ENCODE peak calls at places on chromosome 6, in seven cellular contexts. Z is ovary; T is AML-193; I is stimulated activated CD4-positive, alpha-beta T cell treated with anti-CD3 and anti-CD28 coated beads, Interleukin-4, amount 100 ng/mL, for 1 hour; J is GM23248; D is activated effector memory CD4-positive, alpha-beta T cell treated with Interleukin-2 at 50 U/mL for 16 hours; G is NCI-H2081. K is an unnamed sample.

GRCh38 chr6:98833101-98834059 is 994 bp upstream of the POU3F2 start:
- DNase-seq in Z (peak), T (no peak), I (no peak), J (peak), D (no peak), G (peak), K (peak)

GRCh38 chr6:161128680-161129196 is 137.2 kb downstream of the MAP3K4 start:
- DNase-seq in Z (no peak), T (no peak), I (peak), J (peak), D (no peak), G (no peak), K (peak)

GRCh38 chr6:78810146-78810545 is 57.2 kb upstream of the IRAK1BP1 start:
- DNase-seq in Z (no peak), T (peak), I (no peak), J (peak), D (no peak), G (peak), K (peak)

GRCh38 chr6:51753635-51754034 is 333.8 kb downstream of the PKHD1 start:
- DNase-seq in Z (no peak), T (peak), I (no peak), J (no peak), D (no peak), G (peak), K (peak)

GRCh38 chr6:39050453-39051112 is 2.0 kb downstream of the GLP1R start:
- DNase-seq in Z (no peak), T (peak), I (no peak), J (no peak), D (no peak), G (no peak), K (no peak)

GRCh38 chr6:41846666-41847237 is 48.4 kb downstream of the USP49 start:
- DNase-seq in Z (no peak), T (peak), I (peak), J (peak), D (peak), G (peak), K (peak)

GRCh38 chr6:22926613-22927348 is 357.4 kb downstream of the HDGFL1 start:
- DNase-seq in Z (no peak), T (no peak), I (no peak), J (no peak), D (no peak), G (no peak), K (no peak)

GRCh38 chr6:35359744-35360348 is 17.5 kb downstream of the PPARD start:
- DNase-seq in Z (peak), T (no peak), I (no peak), J (peak), D (no peak), G (no peak), K (peak)

GRCh38 chr6:112195166-112195565 is 59.2 kb downstream of the LAMA4 start:
- DNase-seq in Z (no peak), T (no peak), I (no peak), J (no peak), D (no peak), G (no peak), K (no peak)

GRCh38 chr6:5020142-5020541 is 16.3 kb upstream of the RPP40 start:
- DNase-seq in Z (no peak), T (no peak), I (no peak), J (no peak), D (no peak), G (no peak), K (no peak)

GRCh38 chr6:125749864-125750691 is 646 bp downstream of the HEY2 start:
- DNase-seq in Z (no peak), T (no peak), I (no peak), J (no peak), D (no peak), G (peak), K (no peak)

GRCh38 chr6:126897779-126898178 is 220.7 kb upstream of the RSPO3 start:
- DNase-seq in Z (no peak), T (no peak), I (no peak), J (no peak), D (no peak), G (no peak), K (no peak)

GRCh38 chr6:165222315-165223025 is 86.9 kb downstream of the C6orf118 start:
- DNase-seq in Z (no peak), T (no peak), I (no peak), J (peak), D (no peak), G (no peak), K (peak)

GRCh38 chr6:14664616-14665315 is 547.2 kb downstream of the CD83 start:
- DNase-seq in Z (no peak), T (peak), I (no peak), J (peak), D (no peak), G (peak), K (no peak)

K was measured in HT1080.